ENCODE peak calls at places on chromosomes 7 and 10, in four cellular contexts. H is GM12878, L is K562, J is HepG2. D is an unnamed sample.

GRCh38 chr10:13614530-13615332 is 28.0 kb downstream of the PRPF18 start:
- DNase-seq in H (no peak), L (no peak), J (no peak), D (peak; percentile 31)

GRCh38 chr7:54944179-54944578 is 74.6 kb upstream of the EGFR start:
- DNase-seq in H (no peak), L (no peak), J (no peak), D (no peak)

GRCh38 chr7:157597562-157597961 is 260.8 kb downstream of the DNAJB6 start:
- DNase-seq in H (no peak), L (no peak), J (no peak), D (no peak)

GRCh38 chr10:104925232-104925851 is 284.3 kb downstream of the SORCS3 start:
- DNase-seq in H (no peak), L (peak; percentile 31), J (peak; percentile 25), D (peak; percentile 60)

GRCh38 chr7:26169271-26169670 is 17.3 kb downstream of the NFE2L3 start:
- DNase-seq in H (no peak), L (no peak), J (no peak), D (no peak)

GRCh38 chr10:64733980-64734379 is 1212.8 kb downstream of the REEP3 start:
- DNase-seq in H (no peak), L (peak; percentile 51), J (peak; percentile 32), D (peak; percentile 13)

GRCh38 chr7:143887078-143887477 is 14.9 kb downstream of the TCAF1 start:
- DNase-seq in H (no peak), L (no peak), J (no peak), D (no peak)

GRCh38 chr7:151207315-151207714 is 3.0 kb downstream of the H2BK1 start:
- DNase-seq in H (no peak), L (no peak), J (no peak), D (no peak)

GRCh38 chr7:122602800-122603199 is 96.1 kb downstream of the RNF133 start:
- DNase-seq in H (no peak), L (no peak), J (no peak), D (no peak)

GRCh38 chr7:14191686-14192098 is 202.2 kb upstream of the ETV1 start:
- DNase-seq in H (no peak), L (no peak), J (no peak), D (no peak)

GRCh38 chr10:51960494-51960895 is 261.1 kb upstream of the CSTF2T start:
- DNase-seq in H (no peak), L (peak; percentile 22), J (peak; percentile 3), D (no peak)

GRCh38 chr10:119701861-119702260 is 24.0 kb upstream of the INPP5F start:
- DNase-seq in H (no peak), L (no peak), J (peak; percentile 15), D (no peak)

GRCh38 chr7:5634107-5634950 is 147.1 kb downstream of the RNF216 start:
- DNase-seq in H (no peak), L (no peak), J (no peak), D (peak; percentile 67)

GRCh38 chr10:72276013-72276387 is 2.3 kb downstream of the DDIT4 start:
- DNase-seq in H (no peak), L (peak; percentile 40), J (no peak), D (no peak)

GRCh38 chr7:163971-164881 is 28.1 kb upstream of the FAM20C start:
- DNase-seq in H (no peak), L (no peak), J (no peak), D (no peak)

GRCh38 chr10:78047314-78047891 is 13.7 kb downstream of the RPS24 start:
- DNase-seq in H (no peak), L (peak; percentile 88), J (peak; percentile 79), D (peak; percentile 97)

GRCh38 chr7:131011437-131011752 is 277.4 kb upstream of the KLF14 start:
- DNase-seq in H (no peak), L (no peak), J (no peak), D (peak; percentile 25)
- TF ChIP-seq CBFB in H (no peak), L (no peak), J (no peak), D (no peak)

GRCh38 chr10:5565205-5565545 is 40.4 kb downstream of the CALML3 start:
- DNase-seq in H (no peak), L (no peak), J (no peak), D (no peak)

GRCh38 chr10:5563237-5563961 is 38.6 kb downstream of the CALML3 start:
- DNase-seq in H (no peak), L (no peak), J (no peak), D (no peak)

GRCh38 chr10:5563991-5564536 is 39.3 kb downstream of the CALML3 start:
- DNase-seq in H (no peak), L (peak; percentile 42), J (no peak), D (no peak)

GRCh38 chr10:5565671-5566581 is 41.2 kb downstream of the CALML3 start:
- DNase-seq in H (no peak), L (no peak), J (no peak), D (no peak)

DNA sequence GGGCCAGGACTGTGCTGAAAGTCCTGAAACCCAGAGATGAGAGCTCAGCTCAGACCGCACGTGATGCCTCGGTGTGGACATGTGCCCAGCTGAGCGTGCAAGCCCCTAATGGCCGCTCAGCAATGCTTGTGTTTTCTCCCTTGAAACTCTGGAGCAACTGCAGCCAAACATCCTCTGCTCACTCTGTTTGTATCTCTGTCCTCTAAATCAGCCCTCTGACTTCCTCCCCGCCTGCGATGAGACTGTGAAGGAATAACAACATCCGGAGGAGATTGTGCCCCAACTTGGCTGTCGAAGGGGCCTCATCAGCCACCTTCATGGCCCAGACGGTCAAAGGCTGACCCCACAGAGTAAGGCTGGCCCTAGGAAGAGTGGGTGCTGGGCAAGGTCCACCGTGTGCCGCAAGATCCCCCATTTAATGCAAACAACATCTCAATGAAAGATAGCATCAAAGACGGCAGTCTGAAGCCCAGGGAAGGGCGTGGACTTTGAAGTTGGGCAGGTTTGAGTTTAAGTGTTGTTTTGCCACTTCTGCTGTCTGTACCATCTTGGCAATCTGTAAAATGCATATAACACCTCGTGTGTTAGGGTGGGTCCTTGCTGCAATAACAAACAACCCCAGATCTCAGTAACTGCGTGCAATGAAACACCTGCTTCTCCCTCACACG is 39.9 kb downstream of the CALML3 start:
- DNase-seq in H (no peak), L (no peak), J (no peak), D (no peak)
- TF ChIP-seq CBFB in H (no peak), L (no peak), J (no peak), D (no peak)

GRCh38 chr10:46288601-46289206 is 1.9 kb downstream of the ANTXRL start:
- DNase-seq in H (no peak), L (no peak), J (no peak), D (no peak)
- TF ChIP-seq CBFB in H (no peak), L (no peak), J (no peak), D (no peak)

GRCh38 chr7:92730808-92731207 is 105.6 kb downstream of the CDK6 start:
- DNase-seq in H (no peak), L (no peak), J (no peak), D (no peak)

GRCh38 chr7:92735707-92736106 is 100.7 kb downstream of the CDK6 start:
- DNase-seq in H (no peak), L (no peak), J (no peak), D (no peak)

GRCh38 chr7:92731327-92732063 is 104.9 kb downstream of the CDK6 start:
- DNase-seq in H (no peak), L (no peak), J (no peak), D (no peak)

GRCh38 chr7:92729751-92730150 is 106.6 kb downstream of the CDK6 start:
- DNase-seq in H (no peak), L (no peak), J (no peak), D (no peak)

DNA sequence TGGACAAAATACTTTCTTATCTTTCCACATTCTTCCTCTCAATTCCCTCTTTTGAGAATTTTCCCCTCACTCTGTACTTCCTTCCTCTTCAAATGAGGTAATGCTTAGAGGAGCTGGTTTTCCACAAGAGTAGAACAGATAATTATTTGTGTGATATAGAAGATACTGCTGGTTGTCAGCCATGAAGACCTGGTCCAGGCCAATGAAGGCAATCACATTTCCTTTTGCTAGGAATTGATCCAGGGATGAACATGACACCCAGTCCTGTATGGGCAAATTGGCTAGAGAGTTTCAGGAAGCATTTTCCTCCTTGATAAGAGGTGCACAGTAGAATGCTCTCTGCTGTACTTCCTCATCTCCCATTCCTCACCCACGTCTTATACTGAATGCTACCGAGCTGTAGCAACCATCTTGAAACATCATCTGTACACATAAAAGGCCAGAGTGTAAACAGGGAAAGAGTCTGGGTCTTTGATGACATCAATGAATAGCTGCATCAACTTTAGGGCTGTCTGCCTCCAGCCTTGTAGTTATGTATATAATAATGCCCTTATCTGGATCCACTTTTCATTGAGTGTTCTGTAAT is 103.8 kb downstream of the CDK6 start:
- DNase-seq in H (no peak), L (peak; percentile 11), J (no peak), D (no peak)
- TF ChIP-seq CBFB in H (no peak), L (no peak), J (no peak), D (no peak)

DNA sequence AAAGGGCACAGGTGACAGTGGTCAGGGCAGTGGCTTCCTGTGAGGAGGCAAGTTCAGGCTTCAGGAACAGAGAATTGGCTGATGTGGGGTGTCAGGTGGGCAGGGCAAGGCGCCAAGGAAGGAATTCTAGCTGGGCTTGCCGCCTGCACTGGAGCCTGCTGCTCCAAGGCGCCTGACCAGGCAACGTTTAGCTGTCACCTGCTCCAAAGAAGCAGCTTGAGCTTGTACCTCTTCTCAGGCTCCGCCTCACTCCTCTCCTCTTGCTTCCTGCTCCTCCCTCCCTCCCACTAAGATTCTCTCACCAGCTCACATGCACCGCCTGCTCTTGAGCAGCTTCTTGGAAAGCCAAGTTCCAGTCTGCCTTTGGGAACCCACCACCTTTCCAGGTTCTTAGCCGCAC is 187.4 kb upstream of the GRB10 start:
- DNase-seq in H (no peak), L (no peak), J (no peak), D (no peak)
- TF ChIP-seq CBFB in H (no peak), L (no peak), J (no peak), D (no peak)

DNA sequence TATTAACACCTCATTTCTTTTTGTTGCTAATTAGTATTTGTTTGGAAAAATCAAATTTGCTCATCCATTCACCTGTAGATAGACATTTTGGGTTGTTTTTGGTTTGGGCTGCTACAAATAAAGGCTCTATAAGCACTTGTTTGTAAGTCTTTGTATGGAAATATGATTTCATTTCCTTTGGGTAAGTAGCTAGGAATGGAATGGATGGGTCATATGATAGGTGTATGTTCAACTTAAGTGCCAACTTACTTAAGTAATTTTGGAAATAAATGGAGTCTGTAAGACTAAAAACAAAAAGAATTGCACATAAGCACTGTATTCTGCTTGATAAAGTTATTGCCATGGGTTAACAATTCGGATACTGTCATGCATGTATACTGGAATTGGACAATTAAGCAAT is 157.7 kb upstream of the NAMPT start:
- DNase-seq in H (no peak), L (no peak), J (no peak), D (no peak)
- TF ChIP-seq CBFB in H (no peak), L (no peak), J (no peak), D (no peak)

GRCh38 chr7:1597791-1598190 is 28.0 kb upstream of the PSMG3 start:
- DNase-seq in H (no peak), L (no peak), J (no peak), D (no peak)
- TF ChIP-seq CBFB in H (no peak), L (no peak), J (no peak), D (no peak)

GRCh38 chr10:127734753-127735152 is 2.2 kb upstream of the FOXI2 start:
- DNase-seq in H (no peak), L (no peak), J (no peak), D (no peak)
- TF ChIP-seq CBFB in H (no peak), L (no peak), J (no peak), D (no peak)